ENCODE peak calls at places on chromosome 2, in four cellular contexts. R is HCT116, Q is heart left ventricle, Z is esophagus squamous epithelium. J is an unnamed sample.
A peak's percentile ranks its signal among the peaks of the same experiment; 100 is the strongest.

GRCh38 chr2:46299365-46300263 is 2.4 kb downstream of the EPAS1 start:
- DNase-seq in R (no peak), Q (peak; percentile 77), Z (no peak), J (peak; percentile 96)

GRCh38 chr2:10329880-10330699 is 27.4 kb downstream of the HPCAL1 start:
- DNase-seq in R (no peak), Q (peak; percentile 41), Z (no peak), J (no peak)

GRCh38 chr2:172038121-172038520 is 38.4 kb downstream of the METAP1D start:
- DNase-seq in R (no peak), Q (no peak), Z (no peak), J (no peak)

GRCh38 chr2:241154915-241155314 is 4.6 kb downstream of the PPP1R7 start:
- DNase-seq in R (no peak), Q (no peak), Z (no peak), J (no peak)

GRCh38 chr2:75031906-75032803 is 73.7 kb downstream of the POLE4 start:
- DNase-seq in R (no peak), Q (no peak), Z (no peak), J (no peak)

GRCh38 chr2:168192839-168193616 is 54.4 kb downstream of the STK39 start:
- DNase-seq in R (no peak), Q (no peak), Z (no peak), J (no peak)

GRCh38 chr2:152347076-152347475 is 12.1 kb downstream of the FMNL2 start:
- DNase-seq in R (no peak), Q (no peak), Z (no peak), J (no peak)

GRCh38 chr2:26767894-26768487 is 3.9 kb downstream of the SLC35F6 start:
- DNase-seq in R (no peak), Q (no peak), Z (no peak), J (no peak)

GRCh38 chr2:42073739-42074138 is 25.9 kb downstream of the PKDCC start:
- DNase-seq in R (no peak), Q (no peak), Z (no peak), J (no peak)

GRCh38 chr2:85698184-85698879 is 4.2 kb downstream of the GNLY start:
- DNase-seq in R (no peak), Q (no peak), Z (no peak), J (no peak)

GRCh38 chr2:88055049-88055435 is 541 bp downstream of the KRCC1 start:
- DNase-seq in R (no peak), Q (no peak), Z (no peak), J (no peak)

GRCh38 chr2:177466337-177467195 is 74.0 kb downstream of the AGPS start:
- DNase-seq in R (no peak), Q (no peak), Z (no peak), J (no peak)

GRCh38 chr2:107730898-107731297 is 95.8 kb upstream of the RGPD4 start:
- DNase-seq in R (no peak), Q (no peak), Z (no peak), J (no peak)

GRCh38 chr2:160974803-160975202 is 185.4 kb upstream of the TANK start:
- DNase-seq in R (no peak), Q (no peak), Z (no peak), J (no peak)

GRCh38 chr2:172667926-172668325 is 67.7 kb upstream of the RAPGEF4 start:
- DNase-seq in R (no peak), Q (no peak), Z (no peak), J (no peak)

GRCh38 chr2:239383796-239384156 is 17.0 kb downstream of the HDAC4 start:
- DNase-seq in R (no peak), Q (peak; percentile 26), Z (no peak), J (no peak)

GRCh38 chr2:147525724-147526489 is 318.9 kb upstream of the ACVR2A start:
- DNase-seq in R (no peak), Q (no peak), Z (no peak), J (no peak)

DNA sequence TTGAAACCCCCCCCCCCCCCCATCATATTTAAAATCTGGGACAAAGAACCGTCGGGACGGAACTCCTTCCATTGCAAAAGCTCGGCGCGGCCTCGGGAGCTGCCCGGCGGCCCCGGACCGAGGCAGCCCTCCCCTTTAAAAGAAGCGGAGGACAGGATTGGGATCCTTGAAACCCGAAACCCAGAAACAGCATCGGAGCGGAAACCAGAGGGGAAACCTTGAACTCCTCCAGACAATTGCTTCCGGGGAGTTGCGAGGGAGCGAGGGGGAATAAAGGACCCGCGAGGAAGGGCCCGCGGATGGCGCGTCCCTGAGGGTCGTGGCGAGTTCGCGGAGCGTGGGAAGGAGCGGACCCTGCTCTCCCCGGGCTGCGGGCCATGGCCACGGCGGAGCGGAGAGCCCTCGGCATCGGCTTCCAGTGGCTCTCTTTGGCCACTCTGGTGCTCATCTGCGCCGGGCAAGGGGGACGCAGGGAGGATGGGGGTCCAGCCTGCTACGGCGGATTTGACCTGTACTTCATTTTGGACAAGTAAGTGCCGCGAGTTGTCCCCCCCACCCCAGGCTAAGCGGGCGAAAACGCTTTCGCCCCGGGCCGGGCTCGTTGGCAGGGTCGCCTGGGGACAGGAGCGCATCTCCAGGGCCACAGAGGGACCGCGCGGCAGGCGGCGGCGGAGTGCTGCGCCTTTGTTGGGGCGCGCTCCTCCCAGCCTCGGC is at the start of gene ANTXR1:
- DNase-seq in R (peak; percentile 53), Q (peak; percentile 43), Z (no peak), J (peak; percentile 89)
- TF ChIP-seq POLR2A in R (peak; percentile 67), Q (no peak), Z (peak; percentile 1), J (no peak)

GRCh38 chr2:223828314-223828713 is 9.1 kb downstream of the AP1S3 start:
- DNase-seq in R (no peak), Q (no peak), Z (no peak), J (no peak)
- TF ChIP-seq CTCF in R (no peak), Q (no peak), Z (no peak), J (no peak)

GRCh38 chr2:184769038-184769437 is 170.7 kb downstream of the ZNF804A start:
- DNase-seq in R (no peak), Q (no peak), Z (no peak), J (no peak)

GRCh38 chr2:184769686-184770085 is 171.4 kb downstream of the ZNF804A start:
- DNase-seq in R (no peak), Q (no peak), Z (no peak), J (no peak)

GRCh38 chr2:184765048-184765881 is 166.9 kb downstream of the ZNF804A start:
- DNase-seq in R (no peak), Q (no peak), Z (no peak), J (no peak)

GRCh38 chr2:184767059-184767458 is 168.7 kb downstream of the ZNF804A start:
- DNase-seq in R (no peak), Q (no peak), Z (no peak), J (no peak)
- H3K4me3 ChIP-seq in R (no peak overlapping the region), Q (no peak overlapping the region), Z (no peak overlapping the region), J (no peak overlapping the region)

GRCh38 chr2:137194111-137194510 is 428.8 kb downstream of the THSD7B start:
- DNase-seq in R (no peak), Q (no peak), Z (no peak), J (no peak)
- TF ChIP-seq POLR2A in R (no peak), Q (no peak), Z (no peak), J (no peak)